ENCODE peak calls at places on chromosome 10, in ten cellular contexts. One of them, this sample, is unnamed.

GRCh38 chr10:19930936-19931859 is 115.0 kb downstream of the PLXDC2 start:
- DNase-seq in cardiac fibroblast: peak
- DNase-seq in Calu3: no peak
- DNase-seq in GM13976: no peak
- DNase-seq in IMR-90: peak
- DNase-seq in endothelial cell: no peak
- DNase-seq in ascending aorta: no peak
- DNase-seq in endodermal cell: no peak
- DNase-seq in progenitor cell of endocrine pancreas: no peak
- DNase-seq in type B pancreatic cell: no peak
- DNase-seq in this sample: no peak

GRCh38 chr10:128568491-128568890 is 442.3 kb upstream of the MKI67 start:
- DNase-seq in cardiac fibroblast: no peak
- DNase-seq in Calu3: no peak
- DNase-seq in GM13976: no peak
- DNase-seq in IMR-90: no peak
- DNase-seq in endothelial cell: no peak
- DNase-seq in ascending aorta: no peak
- DNase-seq in endodermal cell: no peak
- DNase-seq in progenitor cell of endocrine pancreas: no peak
- DNase-seq in type B pancreatic cell: peak
- DNase-seq in this sample: no peak

GRCh38 chr10:34743804-34744203 is 71.3 kb downstream of the PARD3 start:
- DNase-seq in cardiac fibroblast: peak
- DNase-seq in Calu3: no peak
- DNase-seq in GM13976: no peak
- DNase-seq in IMR-90: peak
- DNase-seq in endothelial cell: no peak
- DNase-seq in ascending aorta: peak
- DNase-seq in endodermal cell: no peak
- DNase-seq in progenitor cell of endocrine pancreas: no peak
- DNase-seq in type B pancreatic cell: no peak
- DNase-seq in this sample: no peak

GRCh38 chr10:17410907-17411306 is 43.5 kb downstream of the ST8SIA6 start:
- DNase-seq in cardiac fibroblast: no peak
- DNase-seq in Calu3: no peak
- DNase-seq in GM13976: no peak
- DNase-seq in IMR-90: no peak
- DNase-seq in endothelial cell: no peak
- DNase-seq in ascending aorta: no peak
- DNase-seq in endodermal cell: no peak
- DNase-seq in progenitor cell of endocrine pancreas: no peak
- DNase-seq in type B pancreatic cell: no peak
- DNase-seq in this sample: no peak

GRCh38 chr10:121577568-121577967 is 20.7 kb downstream of the FGFR2 start:
- DNase-seq in cardiac fibroblast: no peak
- DNase-seq in Calu3: no peak
- DNase-seq in GM13976: no peak
- DNase-seq in IMR-90: no peak
- DNase-seq in endothelial cell: no peak
- DNase-seq in ascending aorta: no peak
- DNase-seq in endodermal cell: no peak
- DNase-seq in progenitor cell of endocrine pancreas: no peak
- DNase-seq in type B pancreatic cell: no peak
- DNase-seq in this sample: no peak

GRCh38 chr10:62380002-62380401 is 5.8 kb downstream of the ZNF365 start:
- DNase-seq in cardiac fibroblast: peak
- DNase-seq in Calu3: no peak
- DNase-seq in GM13976: no peak
- DNase-seq in IMR-90: peak
- DNase-seq in endothelial cell: no peak
- DNase-seq in ascending aorta: no peak
- DNase-seq in endodermal cell: no peak
- DNase-seq in progenitor cell of endocrine pancreas: no peak
- DNase-seq in type B pancreatic cell: no peak
- DNase-seq in this sample: no peak

GRCh38 chr10:4626919-4627318 is 199.1 kb upstream of the AKR1E2 start:
- DNase-seq in cardiac fibroblast: no peak
- DNase-seq in Calu3: no peak
- DNase-seq in GM13976: no peak
- DNase-seq in IMR-90: no peak
- DNase-seq in endothelial cell: no peak
- DNase-seq in ascending aorta: no peak
- DNase-seq in endodermal cell: no peak
- DNase-seq in progenitor cell of endocrine pancreas: no peak
- DNase-seq in type B pancreatic cell: no peak
- DNase-seq in this sample: no peak

GRCh38 chr10:61882621-61883375 is 18.7 kb upstream of the ARID5B start:
- DNase-seq in cardiac fibroblast: no peak
- DNase-seq in Calu3: no peak
- DNase-seq in GM13976: no peak
- DNase-seq in IMR-90: peak
- DNase-seq in endothelial cell: no peak
- DNase-seq in ascending aorta: no peak
- DNase-seq in endodermal cell: no peak
- DNase-seq in progenitor cell of endocrine pancreas: no peak
- DNase-seq in type B pancreatic cell: no peak
- DNase-seq in this sample: no peak

GRCh38 chr10:86287422-86287793 is 79.2 kb downstream of the GRID1 start:
- DNase-seq in cardiac fibroblast: no peak
- DNase-seq in Calu3: no peak
- DNase-seq in GM13976: no peak
- DNase-seq in IMR-90: no peak
- DNase-seq in endothelial cell: peak
- DNase-seq in ascending aorta: no peak
- DNase-seq in endodermal cell: peak
- DNase-seq in progenitor cell of endocrine pancreas: no peak
- DNase-seq in type B pancreatic cell: no peak
- DNase-seq in this sample: no peak

GRCh38 chr10:45580781-45581496 is 91.6 kb downstream of the ZFAND4 start:
- DNase-seq in cardiac fibroblast: no peak
- DNase-seq in Calu3: peak
- DNase-seq in GM13976: no peak
- DNase-seq in IMR-90: no peak
- DNase-seq in endothelial cell: no peak
- DNase-seq in ascending aorta: no peak
- DNase-seq in endodermal cell: peak
- DNase-seq in progenitor cell of endocrine pancreas: no peak
- DNase-seq in type B pancreatic cell: no peak
- DNase-seq in this sample: peak

GRCh38 chr10:113496124-113496523 is 56.7 kb upstream of the HABP2 start:
- DNase-seq in cardiac fibroblast: no peak
- DNase-seq in Calu3: no peak
- DNase-seq in GM13976: no peak
- DNase-seq in IMR-90: no peak
- DNase-seq in endothelial cell: no peak
- DNase-seq in ascending aorta: no peak
- DNase-seq in endodermal cell: no peak
- DNase-seq in progenitor cell of endocrine pancreas: no peak
- DNase-seq in type B pancreatic cell: no peak
- DNase-seq in this sample: no peak

GRCh38 chr10:124197301-124198148 is 104.1 kb upstream of the CHST15 start:
- DNase-seq in cardiac fibroblast: no peak
- DNase-seq in Calu3: no peak
- DNase-seq in GM13976: no peak
- DNase-seq in IMR-90: no peak
- DNase-seq in endothelial cell: no peak
- DNase-seq in ascending aorta: peak
- DNase-seq in endodermal cell: peak
- DNase-seq in progenitor cell of endocrine pancreas: no peak
- DNase-seq in type B pancreatic cell: no peak
- DNase-seq in this sample: no peak

GRCh38 chr10:112739219-112739969 is 210.7 kb upstream of the TCF7L2 start:
- DNase-seq in cardiac fibroblast: no peak
- DNase-seq in Calu3: no peak
- DNase-seq in GM13976: no peak
- DNase-seq in IMR-90: no peak
- DNase-seq in endothelial cell: no peak
- DNase-seq in ascending aorta: no peak
- DNase-seq in endodermal cell: no peak
- DNase-seq in progenitor cell of endocrine pancreas: no peak
- DNase-seq in type B pancreatic cell: no peak
- DNase-seq in this sample: no peak

DNA sequence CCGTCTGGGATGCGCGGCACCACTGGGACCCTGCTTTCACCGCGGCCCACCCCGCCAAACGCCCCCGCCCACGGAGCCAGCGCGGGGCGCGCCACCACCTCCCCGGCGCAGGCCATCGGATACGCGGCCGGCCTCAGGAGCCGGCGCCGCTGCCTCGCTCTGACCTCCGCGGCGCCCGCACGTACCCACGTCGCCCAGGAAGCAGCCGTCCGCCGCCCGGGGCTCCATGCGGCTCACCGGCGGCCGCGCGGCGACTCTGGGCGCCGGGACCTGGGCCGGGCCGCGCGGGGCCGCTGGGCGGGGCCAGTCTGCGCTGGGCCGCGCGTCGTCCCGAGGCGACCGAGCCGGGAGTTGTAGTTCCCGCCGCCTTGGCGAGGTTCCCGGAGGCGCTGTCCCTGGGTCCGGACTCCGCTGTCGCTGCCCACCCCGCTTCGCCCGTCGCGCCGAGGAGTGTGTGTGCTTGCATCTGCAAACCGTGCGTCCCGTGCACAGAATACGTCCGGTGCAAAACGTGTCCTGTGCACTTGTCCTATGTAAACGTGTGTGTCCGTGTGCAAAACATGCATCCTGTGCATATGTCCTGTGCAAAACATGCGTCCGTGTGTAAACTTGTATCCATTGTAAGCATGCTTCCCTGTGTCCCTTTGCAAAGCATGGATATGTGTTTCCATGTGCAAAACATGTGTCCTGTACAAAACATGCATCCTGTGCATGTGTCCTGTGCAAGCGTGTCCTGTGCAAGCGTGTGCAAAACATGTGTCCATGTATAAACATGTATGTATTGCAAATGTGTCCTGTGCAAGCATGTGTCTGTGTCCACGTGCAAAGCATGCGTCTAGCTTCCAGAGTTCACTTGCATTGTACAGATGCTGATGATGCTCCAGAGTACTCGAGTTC is at the start of gene ASB13:
- DNase-seq in cardiac fibroblast: peak
- DNase-seq in Calu3: peak
- DNase-seq in GM13976: peak
- DNase-seq in IMR-90: peak
- DNase-seq in endothelial cell: peak
- DNase-seq in ascending aorta: no peak
- DNase-seq in endodermal cell: peak
- DNase-seq in progenitor cell of endocrine pancreas: peak
- DNase-seq in type B pancreatic cell: no peak
- DNase-seq in this sample: peak
- TF ChIP-seq CTCF in cardiac fibroblast: peak
- TF ChIP-seq CTCF in Calu3: no peak
- TF ChIP-seq CTCF in GM13976: no peak
- TF ChIP-seq CTCF in IMR-90: no peak
- TF ChIP-seq CTCF in endothelial cell: no peak
- TF ChIP-seq CTCF in ascending aorta: no peak
- TF ChIP-seq CTCF in endodermal cell: peak
- TF ChIP-seq CTCF in progenitor cell of endocrine pancreas: peak
- TF ChIP-seq CTCF in type B pancreatic cell: peak
- TF ChIP-seq CTCF in this sample: no peak

DNA sequence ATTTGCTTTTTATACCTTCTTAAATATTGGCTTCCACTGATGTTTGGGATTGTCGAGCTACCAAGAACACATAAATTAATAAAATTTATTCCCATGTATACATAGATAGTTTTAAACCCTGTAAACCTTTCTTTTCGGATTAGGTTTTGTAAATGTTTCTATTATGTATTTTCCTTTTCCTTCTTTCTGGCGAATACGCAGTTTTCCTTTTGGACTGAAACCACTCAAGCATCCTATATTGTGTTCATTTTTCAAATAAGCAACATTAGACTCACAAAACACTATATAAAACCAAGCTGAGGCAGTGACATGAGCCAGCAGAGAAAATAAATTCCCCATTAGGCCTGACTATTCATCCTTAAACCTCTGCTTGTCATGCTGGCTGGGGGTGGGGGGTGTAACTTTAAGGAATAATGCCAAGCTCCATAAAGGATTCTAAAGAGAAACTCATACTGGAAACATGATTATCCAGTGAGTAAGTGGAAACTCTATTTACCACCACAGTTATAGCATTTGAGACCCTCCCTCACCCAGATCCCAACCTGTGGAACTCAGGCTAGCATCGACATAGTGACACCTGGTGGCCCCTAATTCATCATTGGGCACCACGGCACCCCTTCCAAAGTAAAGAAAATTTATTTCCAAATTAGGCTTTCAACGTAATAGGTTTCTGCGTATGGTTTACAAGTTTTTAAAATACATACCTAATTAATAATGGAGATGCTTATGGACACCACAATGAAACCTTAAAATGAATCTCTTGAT is 86.5 kb upstream of the CELF2 start:
- DNase-seq in cardiac fibroblast: no peak
- DNase-seq in Calu3: no peak
- DNase-seq in GM13976: no peak
- DNase-seq in IMR-90: no peak
- DNase-seq in endothelial cell: no peak
- DNase-seq in ascending aorta: no peak
- DNase-seq in endodermal cell: peak
- DNase-seq in progenitor cell of endocrine pancreas: no peak
- DNase-seq in type B pancreatic cell: no peak
- DNase-seq in this sample: no peak
- TF ChIP-seq CTCF in cardiac fibroblast: no peak
- TF ChIP-seq CTCF in Calu3: no peak
- TF ChIP-seq CTCF in GM13976: no peak
- TF ChIP-seq CTCF in IMR-90: no peak
- TF ChIP-seq CTCF in endothelial cell: no peak
- TF ChIP-seq CTCF in ascending aorta: no peak
- TF ChIP-seq CTCF in endodermal cell: peak
- TF ChIP-seq CTCF in progenitor cell of endocrine pancreas: no peak
- TF ChIP-seq CTCF in type B pancreatic cell: peak
- TF ChIP-seq CTCF in this sample: peak

GRCh38 chr10:83978681-83979383 is 160.5 kb upstream of the GHITM start:
- DNase-seq in cardiac fibroblast: no peak
- DNase-seq in Calu3: no peak
- DNase-seq in GM13976: no peak
- DNase-seq in IMR-90: no peak
- DNase-seq in endothelial cell: no peak
- DNase-seq in ascending aorta: no peak
- DNase-seq in endodermal cell: no peak
- DNase-seq in progenitor cell of endocrine pancreas: no peak
- DNase-seq in type B pancreatic cell: no peak
- DNase-seq in this sample: no peak
- TF ChIP-seq CTCF in cardiac fibroblast: no peak
- TF ChIP-seq CTCF in Calu3: no peak
- TF ChIP-seq CTCF in GM13976: no peak
- TF ChIP-seq CTCF in IMR-90: no peak
- TF ChIP-seq CTCF in endothelial cell: no peak
- TF ChIP-seq CTCF in ascending aorta: no peak
- TF ChIP-seq CTCF in endodermal cell: peak
- TF ChIP-seq CTCF in progenitor cell of endocrine pancreas: peak
- TF ChIP-seq CTCF in type B pancreatic cell: no peak
- TF ChIP-seq CTCF in this sample: no peak

DNA sequence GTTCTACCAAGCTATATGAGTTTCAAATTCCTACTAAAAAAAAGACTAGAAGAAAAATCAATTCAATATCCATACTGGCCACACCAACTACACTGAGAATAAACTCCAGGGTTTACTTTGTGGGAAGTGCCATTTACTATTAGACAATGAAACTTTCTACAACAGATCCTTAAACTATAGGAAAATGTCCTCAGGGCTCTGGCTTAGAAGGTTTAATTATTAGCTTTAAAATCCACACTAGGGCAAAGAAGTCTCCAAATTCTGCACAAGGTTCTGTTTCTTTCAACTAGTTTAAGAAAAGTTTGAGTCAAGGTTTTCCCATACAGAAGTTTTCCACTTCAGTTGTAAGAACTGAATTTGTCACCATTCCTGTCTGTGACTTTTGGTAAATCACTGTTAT is 231.7 kb upstream of the CCDC6 start:
- DNase-seq in cardiac fibroblast: no peak
- DNase-seq in Calu3: no peak
- DNase-seq in GM13976: no peak
- DNase-seq in IMR-90: no peak
- DNase-seq in endothelial cell: no peak
- DNase-seq in ascending aorta: no peak
- DNase-seq in endodermal cell: no peak
- DNase-seq in progenitor cell of endocrine pancreas: no peak
- DNase-seq in type B pancreatic cell: no peak
- DNase-seq in this sample: no peak
- TF ChIP-seq CTCF in cardiac fibroblast: no peak
- TF ChIP-seq CTCF in Calu3: no peak
- TF ChIP-seq CTCF in GM13976: no peak
- TF ChIP-seq CTCF in IMR-90: no peak
- TF ChIP-seq CTCF in endothelial cell: no peak
- TF ChIP-seq CTCF in ascending aorta: no peak
- TF ChIP-seq CTCF in endodermal cell: no peak
- TF ChIP-seq CTCF in progenitor cell of endocrine pancreas: no peak
- TF ChIP-seq CTCF in type B pancreatic cell: no peak
- TF ChIP-seq CTCF in this sample: no peak